ENCODE peak calls at places on chromosomes 4 and X, in five cellular contexts. One of them, this sample, is unnamed.

GRCh38 chrX:138908577-138908976 is 197.1 kb upstream of the FGF13 start:
- DNase-seq in stimulated activated naive B cell treated with anti-CD40 and anti-IgM and Interleukin-4, amounts not matched to agents 10 μg/mL and 1 μg/mL and 100 μg/mL, for 72 hours: no peak
- DNase-seq in ELF-1: no peak
- DNase-seq in occipital lobe: no peak
- DNase-seq in stimulated activated CD4-positive, alpha-beta T cell treated with anti-CD3 and anti-CD28 coated beads, Interleukin-4, amount 100 ng/mL, for 24 hours: no peak
- DNase-seq in this sample: no peak

GRCh38 chr4:21802406-21802805 is 146.2 kb downstream of the KCNIP4 start:
- DNase-seq in ELF-1: no peak
- DNase-seq in stimulated activated CD4-positive, alpha-beta T cell treated with anti-CD3 and anti-CD28 coated beads, Interleukin-4, amount 100 ng/mL, for 24 hours: no peak
- DNase-seq in stimulated activated naive B cell treated with anti-CD40 and anti-IgM and Interleukin-4, amounts not matched to agents 10 μg/mL and 1 μg/mL and 100 μg/mL, for 72 hours: no peak
- DNase-seq in occipital lobe: no peak
- DNase-seq in this sample: no peak

GRCh38 chr4:87017580-87018061 is 82.8 kb downstream of the AFF1 start:
- DNase-seq in stimulated activated naive B cell treated with anti-CD40 and anti-IgM and Interleukin-4, amounts not matched to agents 10 μg/mL and 1 μg/mL and 100 μg/mL, for 72 hours: no peak
- DNase-seq in occipital lobe: no peak
- DNase-seq in ELF-1: no peak
- DNase-seq in stimulated activated CD4-positive, alpha-beta T cell treated with anti-CD3 and anti-CD28 coated beads, Interleukin-4, amount 100 ng/mL, for 24 hours: peak
- DNase-seq in this sample: no peak

GRCh38 chr4:120749445-120750151 is 172.9 kb downstream of the PRDM5 start:
- DNase-seq in occipital lobe: no peak
- DNase-seq in ELF-1: no peak
- DNase-seq in stimulated activated CD4-positive, alpha-beta T cell treated with anti-CD3 and anti-CD28 coated beads, Interleukin-4, amount 100 ng/mL, for 24 hours: no peak
- DNase-seq in stimulated activated naive B cell treated with anti-CD40 and anti-IgM and Interleukin-4, amounts not matched to agents 10 μg/mL and 1 μg/mL and 100 μg/mL, for 72 hours: no peak
- DNase-seq in this sample: no peak

GRCh38 chrX:100410901-100411801 is 1.1 kb upstream of the PCDH19 start:
- DNase-seq in ELF-1: peak
- DNase-seq in stimulated activated naive B cell treated with anti-CD40 and anti-IgM and Interleukin-4, amounts not matched to agents 10 μg/mL and 1 μg/mL and 100 μg/mL, for 72 hours: no peak
- DNase-seq in stimulated activated CD4-positive, alpha-beta T cell treated with anti-CD3 and anti-CD28 coated beads, Interleukin-4, amount 100 ng/mL, for 24 hours: no peak
- DNase-seq in occipital lobe: no peak
- DNase-seq in this sample: no peak

GRCh38 chrX:19879742-19880378 is 7.5 kb downstream of the SH3KBP1 start:
- DNase-seq in ELF-1: no peak
- DNase-seq in occipital lobe: no peak
- DNase-seq in stimulated activated CD4-positive, alpha-beta T cell treated with anti-CD3 and anti-CD28 coated beads, Interleukin-4, amount 100 ng/mL, for 24 hours: no peak
- DNase-seq in stimulated activated naive B cell treated with anti-CD40 and anti-IgM and Interleukin-4, amounts not matched to agents 10 μg/mL and 1 μg/mL and 100 μg/mL, for 72 hours: peak
- DNase-seq in this sample: no peak

GRCh38 chr4:169079942-169080827 is 70.1 kb upstream of the CBR4 start:
- DNase-seq in occipital lobe: no peak
- DNase-seq in stimulated activated CD4-positive, alpha-beta T cell treated with anti-CD3 and anti-CD28 coated beads, Interleukin-4, amount 100 ng/mL, for 24 hours: no peak
- DNase-seq in ELF-1: peak
- DNase-seq in stimulated activated naive B cell treated with anti-CD40 and anti-IgM and Interleukin-4, amounts not matched to agents 10 μg/mL and 1 μg/mL and 100 μg/mL, for 72 hours: peak
- DNase-seq in this sample: no peak

GRCh38 chr4:76213415-76214268 is at the start of gene SCARB2:
- DNase-seq in ELF-1: peak
- DNase-seq in occipital lobe: peak
- DNase-seq in stimulated activated CD4-positive, alpha-beta T cell treated with anti-CD3 and anti-CD28 coated beads, Interleukin-4, amount 100 ng/mL, for 24 hours: peak
- DNase-seq in stimulated activated naive B cell treated with anti-CD40 and anti-IgM and Interleukin-4, amounts not matched to agents 10 μg/mL and 1 μg/mL and 100 μg/mL, for 72 hours: peak
- DNase-seq in this sample: peak

GRCh38 chr4:94140998-94141397 is 66.7 kb upstream of the SMARCAD1 start:
- DNase-seq in stimulated activated CD4-positive, alpha-beta T cell treated with anti-CD3 and anti-CD28 coated beads, Interleukin-4, amount 100 ng/mL, for 24 hours: no peak
- DNase-seq in stimulated activated naive B cell treated with anti-CD40 and anti-IgM and Interleukin-4, amounts not matched to agents 10 μg/mL and 1 μg/mL and 100 μg/mL, for 72 hours: no peak
- DNase-seq in occipital lobe: no peak
- DNase-seq in ELF-1: no peak
- DNase-seq in this sample: no peak

GRCh38 chr4:105878668-105879067 is 16.6 kb upstream of the NPNT start:
- DNase-seq in ELF-1: no peak
- DNase-seq in stimulated activated CD4-positive, alpha-beta T cell treated with anti-CD3 and anti-CD28 coated beads, Interleukin-4, amount 100 ng/mL, for 24 hours: no peak
- DNase-seq in stimulated activated naive B cell treated with anti-CD40 and anti-IgM and Interleukin-4, amounts not matched to agents 10 μg/mL and 1 μg/mL and 100 μg/mL, for 72 hours: no peak
- DNase-seq in occipital lobe: no peak
- DNase-seq in this sample: no peak

GRCh38 chr4:156901871-156902270 is 69.7 kb downstream of the PDGFC start:
- DNase-seq in occipital lobe: no peak
- DNase-seq in stimulated activated naive B cell treated with anti-CD40 and anti-IgM and Interleukin-4, amounts not matched to agents 10 μg/mL and 1 μg/mL and 100 μg/mL, for 72 hours: no peak
- DNase-seq in stimulated activated CD4-positive, alpha-beta T cell treated with anti-CD3 and anti-CD28 coated beads, Interleukin-4, amount 100 ng/mL, for 24 hours: no peak
- DNase-seq in ELF-1: no peak
- DNase-seq in this sample: no peak

GRCh38 chr4:8350841-8351461 is 81.4 kb downstream of the HTRA3 start:
- DNase-seq in stimulated activated naive B cell treated with anti-CD40 and anti-IgM and Interleukin-4, amounts not matched to agents 10 μg/mL and 1 μg/mL and 100 μg/mL, for 72 hours: no peak
- DNase-seq in stimulated activated CD4-positive, alpha-beta T cell treated with anti-CD3 and anti-CD28 coated beads, Interleukin-4, amount 100 ng/mL, for 24 hours: no peak
- DNase-seq in ELF-1: no peak
- DNase-seq in occipital lobe: no peak
- DNase-seq in this sample: peak

This sample was measured in posterior vena cava.